ENCODE peak calls at places on chromosome 6, in eight cellular contexts. One of them, this sample, is unnamed. For H3K9me3 and H3K27me3, the result is how much of the 10 kb centered on the place peaks cover.

GRCh38 chr6:169804427-169804826 is 53.0 kb downstream of the ERMARD start:
- DNase-seq in SJSA1: no peak
- DNase-seq in Karpas-422: no peak
- DNase-seq in PC-9: no peak
- DNase-seq in body of pancreas: no peak
- DNase-seq in CD8-positive, alpha-beta memory T cell: no peak
- DNase-seq in heart right ventricle: no peak
- DNase-seq in astrocyte: no peak
- DNase-seq in this sample: no peak

GRCh38 chr6:37897819-37898534 is 78.5 kb downstream of the ZFAND3 start:
- DNase-seq in SJSA1: no peak
- DNase-seq in Karpas-422: no peak
- DNase-seq in PC-9: no peak
- DNase-seq in body of pancreas: no peak
- DNase-seq in CD8-positive, alpha-beta memory T cell: no peak
- DNase-seq in heart right ventricle: no peak
- DNase-seq in astrocyte: no peak
- DNase-seq in this sample: no peak

GRCh38 chr6:149887343-149887742 is 10.6 kb downstream of the RAET1E start:
- DNase-seq in SJSA1: no peak
- DNase-seq in Karpas-422: no peak
- DNase-seq in PC-9: peak
- DNase-seq in body of pancreas: no peak
- DNase-seq in CD8-positive, alpha-beta memory T cell: no peak
- DNase-seq in heart right ventricle: no peak
- DNase-seq in astrocyte: peak
- DNase-seq in this sample: peak

GRCh38 chr6:151112130-151112529 is 127.6 kb upstream of the AKAP12 start:
- DNase-seq in SJSA1: no peak
- DNase-seq in Karpas-422: no peak
- DNase-seq in PC-9: no peak
- DNase-seq in body of pancreas: no peak
- DNase-seq in CD8-positive, alpha-beta memory T cell: no peak
- DNase-seq in heart right ventricle: no peak
- DNase-seq in astrocyte: no peak
- DNase-seq in this sample: no peak

GRCh38 chr6:132490024-132490423 is 22.9 kb downstream of the STX7 start:
- DNase-seq in SJSA1: no peak
- DNase-seq in Karpas-422: peak
- DNase-seq in PC-9: no peak
- DNase-seq in body of pancreas: no peak
- DNase-seq in CD8-positive, alpha-beta memory T cell: no peak
- DNase-seq in heart right ventricle: peak
- DNase-seq in astrocyte: no peak
- DNase-seq in this sample: no peak

GRCh38 chr6:37819802-37820712 is 530 bp downstream of the ZFAND3 start:
- DNase-seq in SJSA1: peak
- DNase-seq in Karpas-422: no peak
- DNase-seq in PC-9: peak
- DNase-seq in body of pancreas: peak
- DNase-seq in CD8-positive, alpha-beta memory T cell: peak
- DNase-seq in heart right ventricle: peak
- DNase-seq in astrocyte: peak
- DNase-seq in this sample: peak

GRCh38 chr6:80789912-80790635 is 683.6 kb downstream of the BCKDHB start:
- DNase-seq in SJSA1: no peak
- DNase-seq in Karpas-422: no peak
- DNase-seq in PC-9: peak
- DNase-seq in body of pancreas: no peak
- DNase-seq in CD8-positive, alpha-beta memory T cell: no peak
- DNase-seq in heart right ventricle: no peak
- DNase-seq in astrocyte: no peak
- DNase-seq in this sample: no peak

GRCh38 chr6:23526519-23526918 is 599.5 kb upstream of the NRSN1 start:
- DNase-seq in SJSA1: no peak
- DNase-seq in Karpas-422: no peak
- DNase-seq in PC-9: no peak
- DNase-seq in body of pancreas: no peak
- DNase-seq in CD8-positive, alpha-beta memory T cell: no peak
- DNase-seq in heart right ventricle: no peak
- DNase-seq in astrocyte: no peak
- DNase-seq in this sample: no peak

GRCh38 chr6:358432-358831 is 33.1 kb upstream of the IRF4 start:
- DNase-seq in SJSA1: no peak
- DNase-seq in Karpas-422: no peak
- DNase-seq in PC-9: no peak
- DNase-seq in body of pancreas: no peak
- DNase-seq in CD8-positive, alpha-beta memory T cell: no peak
- DNase-seq in heart right ventricle: no peak
- DNase-seq in astrocyte: no peak
- DNase-seq in this sample: no peak

GRCh38 chr6:358847-359246 is 32.7 kb upstream of the IRF4 start:
- DNase-seq in SJSA1: no peak
- DNase-seq in Karpas-422: no peak
- DNase-seq in PC-9: no peak
- DNase-seq in body of pancreas: no peak
- DNase-seq in CD8-positive, alpha-beta memory T cell: no peak
- DNase-seq in heart right ventricle: no peak
- DNase-seq in astrocyte: no peak
- DNase-seq in this sample: no peak

GRCh38 chr6:360791-361373 is 30.7 kb upstream of the IRF4 start:
- DNase-seq in SJSA1: no peak
- DNase-seq in Karpas-422: no peak
- DNase-seq in PC-9: no peak
- DNase-seq in body of pancreas: no peak
- DNase-seq in CD8-positive, alpha-beta memory T cell: no peak
- DNase-seq in heart right ventricle: no peak
- DNase-seq in astrocyte: no peak
- DNase-seq in this sample: no peak

GRCh38 chr6:357791-358341 is 33.7 kb upstream of the IRF4 start:
- DNase-seq in SJSA1: no peak
- DNase-seq in Karpas-422: no peak
- DNase-seq in PC-9: no peak
- DNase-seq in body of pancreas: no peak
- DNase-seq in CD8-positive, alpha-beta memory T cell: no peak
- DNase-seq in heart right ventricle: no peak
- DNase-seq in astrocyte: no peak
- DNase-seq in this sample: no peak

DNA sequence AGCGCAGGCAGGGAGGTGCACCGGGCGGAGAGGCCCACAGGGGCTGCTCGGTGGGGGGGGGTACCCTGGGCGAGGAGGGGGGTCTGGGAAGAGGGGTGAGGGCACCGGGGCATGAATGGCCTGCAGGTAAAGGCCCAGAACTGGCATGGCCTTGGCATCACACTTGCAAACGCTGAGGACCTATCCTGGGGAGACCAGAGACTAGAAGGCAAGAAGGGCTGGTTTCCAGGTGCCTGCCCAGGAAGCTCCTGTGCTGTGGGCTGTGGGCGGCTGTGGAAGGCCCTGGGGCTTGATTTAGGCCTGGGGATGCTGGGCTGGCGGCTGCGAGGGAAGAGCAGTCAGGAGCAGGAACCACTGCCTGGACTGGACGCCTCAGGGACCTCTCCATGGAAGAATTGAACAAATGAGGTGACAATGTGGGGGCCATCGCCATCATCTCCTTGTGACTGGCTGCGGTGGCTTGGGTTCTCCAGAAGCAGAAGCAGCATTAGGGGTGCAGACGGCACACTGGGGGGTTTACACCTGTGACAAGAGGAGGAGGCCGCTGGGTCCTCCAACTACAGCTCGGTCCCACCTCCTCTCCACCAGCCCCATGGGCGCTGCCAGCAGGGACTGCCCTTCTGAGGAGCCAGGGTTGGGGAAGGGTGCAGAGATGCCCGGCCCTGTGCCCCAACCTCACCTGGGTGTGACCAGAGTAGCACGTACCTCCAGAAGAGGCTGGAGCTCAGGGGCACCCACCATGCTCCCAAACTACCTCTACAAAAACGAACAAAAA is 32.1 kb upstream of the IRF4 start:
- DNase-seq in SJSA1: no peak
- DNase-seq in Karpas-422: no peak
- DNase-seq in PC-9: no peak
- DNase-seq in body of pancreas: no peak
- DNase-seq in CD8-positive, alpha-beta memory T cell: no peak
- DNase-seq in heart right ventricle: no peak
- DNase-seq in astrocyte: no peak
- DNase-seq in this sample: no peak
- H3K9me3 ChIP-seq in SJSA1: under half
- H3K9me3 ChIP-seq in Karpas-422: under half
- H3K9me3 ChIP-seq in PC-9: under half
- H3K9me3 ChIP-seq in body of pancreas: under half
- H3K9me3 ChIP-seq in CD8-positive, alpha-beta memory T cell: under half
- H3K9me3 ChIP-seq in heart right ventricle: under half
- H3K9me3 ChIP-seq in astrocyte: under half
- H3K9me3 ChIP-seq in this sample: under half

DNA sequence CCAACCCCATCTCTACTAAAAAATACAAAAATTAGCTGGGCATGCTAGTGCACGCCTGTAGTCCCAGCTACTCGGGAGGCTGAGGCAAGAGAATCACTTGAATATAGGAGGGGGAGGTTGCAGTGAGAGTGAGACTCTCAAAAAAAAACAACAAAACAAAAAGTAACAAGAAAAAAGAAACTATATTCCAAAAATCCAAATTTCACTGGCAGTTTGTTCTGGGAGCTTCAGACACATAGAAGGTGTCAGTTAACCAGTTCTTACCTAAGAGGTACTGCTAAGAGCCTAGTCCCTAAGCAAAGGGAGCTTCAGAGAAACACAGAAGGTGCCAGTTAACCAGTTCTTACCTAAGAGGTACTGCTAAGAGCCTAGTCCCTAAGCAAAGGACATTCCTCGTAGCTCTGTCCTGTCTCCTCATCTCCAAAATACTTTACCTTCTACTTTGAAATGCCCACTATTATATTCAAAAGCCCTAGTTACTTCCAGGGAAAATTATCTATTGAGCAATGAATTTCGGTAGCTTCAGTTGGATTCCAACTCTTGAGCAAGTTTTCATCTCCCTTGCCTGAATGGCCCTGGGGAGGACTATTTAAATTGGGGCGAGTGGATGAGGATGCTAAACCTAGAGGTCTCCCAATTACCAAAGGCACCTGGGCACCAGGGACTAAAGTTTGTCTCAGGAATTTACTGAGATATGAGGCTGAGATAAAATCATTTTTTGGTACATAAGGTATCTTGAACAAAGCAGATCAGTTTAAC is 41.0 kb downstream of the HFE start:
- DNase-seq in SJSA1: no peak
- DNase-seq in Karpas-422: no peak
- DNase-seq in PC-9: no peak
- DNase-seq in body of pancreas: no peak
- DNase-seq in CD8-positive, alpha-beta memory T cell: no peak
- DNase-seq in heart right ventricle: no peak
- DNase-seq in astrocyte: no peak
- DNase-seq in this sample: no peak
- H3K4me3 ChIP-seq in SJSA1: no peak
- H3K4me3 ChIP-seq in Karpas-422: no peak
- H3K4me3 ChIP-seq in PC-9: no peak
- H3K4me3 ChIP-seq in body of pancreas: no peak
- H3K4me3 ChIP-seq in CD8-positive, alpha-beta memory T cell: peak
- H3K4me3 ChIP-seq in heart right ventricle: peak
- H3K4me3 ChIP-seq in astrocyte: no peak
- H3K4me3 ChIP-seq in this sample: no peak

DNA sequence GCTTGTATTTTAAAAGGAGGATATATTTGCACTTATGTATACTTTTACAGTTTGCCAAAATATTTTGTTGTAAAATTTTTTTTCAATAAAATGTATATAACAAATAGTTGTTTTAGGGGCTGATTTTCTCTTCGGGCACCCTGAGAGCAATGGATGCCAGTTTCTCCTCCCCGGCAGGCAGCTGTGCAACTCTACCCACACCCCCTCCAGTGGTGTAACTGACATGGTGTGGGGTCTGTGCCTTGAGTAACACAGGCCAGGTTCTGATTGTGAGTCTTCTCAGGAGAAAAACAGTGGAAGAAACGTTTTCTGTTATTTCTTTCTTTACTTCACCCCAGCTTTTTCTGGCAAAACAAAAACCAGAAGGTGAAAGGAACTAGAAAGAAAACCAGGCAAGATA is 6.1 kb downstream of the FOXF2 start:
- DNase-seq in SJSA1: peak
- DNase-seq in Karpas-422: no peak
- DNase-seq in PC-9: no peak
- DNase-seq in body of pancreas: no peak
- DNase-seq in CD8-positive, alpha-beta memory T cell: no peak
- DNase-seq in heart right ventricle: no peak
- DNase-seq in astrocyte: no peak
- DNase-seq in this sample: no peak
- H3K27me3 ChIP-seq in SJSA1: under half
- H3K27me3 ChIP-seq in Karpas-422: under half
- H3K27me3 ChIP-seq in PC-9: under half
- H3K27me3 ChIP-seq in body of pancreas: under half
- H3K27me3 ChIP-seq in CD8-positive, alpha-beta memory T cell: under half
- H3K27me3 ChIP-seq in heart right ventricle: half or more
- H3K27me3 ChIP-seq in astrocyte: half or more
- H3K27me3 ChIP-seq in this sample: under half

GRCh38 chr6:148671952-148672351 is 74.9 kb upstream of the UST start:
- DNase-seq in SJSA1: no peak
- DNase-seq in Karpas-422: no peak
- DNase-seq in PC-9: no peak
- DNase-seq in body of pancreas: no peak
- DNase-seq in CD8-positive, alpha-beta memory T cell: no peak
- DNase-seq in heart right ventricle: no peak
- DNase-seq in astrocyte: no peak
- DNase-seq in this sample: no peak

GRCh38 chr6:148667395-148667794 is 79.4 kb upstream of the UST start:
- DNase-seq in SJSA1: no peak
- DNase-seq in Karpas-422: no peak
- DNase-seq in PC-9: no peak
- DNase-seq in body of pancreas: no peak
- DNase-seq in CD8-positive, alpha-beta memory T cell: no peak
- DNase-seq in heart right ventricle: no peak
- DNase-seq in astrocyte: no peak
- DNase-seq in this sample: no peak

DNA sequence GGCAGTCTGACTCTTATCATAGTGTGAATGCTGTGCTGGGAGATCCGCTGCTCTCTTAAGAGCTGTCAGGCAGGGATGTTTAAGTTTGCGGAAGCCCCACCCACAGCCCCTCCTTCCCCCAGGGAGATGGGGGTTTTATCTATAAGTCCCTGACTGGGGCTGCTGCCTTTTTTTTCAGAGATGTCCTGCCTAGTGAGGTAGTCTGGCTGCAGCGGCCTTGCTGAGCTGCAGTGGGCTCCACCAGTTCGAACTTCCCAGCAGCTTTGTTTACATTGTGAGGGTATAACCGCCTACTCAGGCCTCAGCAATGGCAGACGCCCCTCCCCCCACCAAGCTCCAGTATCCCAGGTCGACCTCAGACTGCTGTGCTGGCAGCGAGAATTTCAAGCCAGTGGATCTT is 75.7 kb upstream of the UST start:
- DNase-seq in SJSA1: no peak
- DNase-seq in Karpas-422: no peak
- DNase-seq in PC-9: no peak
- DNase-seq in body of pancreas: no peak
- DNase-seq in CD8-positive, alpha-beta memory T cell: no peak
- DNase-seq in heart right ventricle: no peak
- DNase-seq in astrocyte: no peak
- DNase-seq in this sample: no peak
- H3K9me3 ChIP-seq in SJSA1: under half
- H3K9me3 ChIP-seq in Karpas-422: under half
- H3K9me3 ChIP-seq in PC-9: under half
- H3K9me3 ChIP-seq in body of pancreas: under half
- H3K9me3 ChIP-seq in CD8-positive, alpha-beta memory T cell: under half
- H3K9me3 ChIP-seq in heart right ventricle: half or more
- H3K9me3 ChIP-seq in astrocyte: under half
- H3K9me3 ChIP-seq in this sample: under half

GRCh38 chr6:56691201-56691595 is 48.5 kb upstream of the DST start:
- DNase-seq in SJSA1: no peak
- DNase-seq in Karpas-422: no peak
- DNase-seq in PC-9: no peak
- DNase-seq in body of pancreas: no peak
- DNase-seq in CD8-positive, alpha-beta memory T cell: no peak
- DNase-seq in heart right ventricle: no peak
- DNase-seq in astrocyte: peak
- DNase-seq in this sample: no peak
- H3K4me3 ChIP-seq in SJSA1: peak
- H3K4me3 ChIP-seq in Karpas-422: no peak
- H3K4me3 ChIP-seq in PC-9: no peak
- H3K4me3 ChIP-seq in body of pancreas: no peak
- H3K4me3 ChIP-seq in CD8-positive, alpha-beta memory T cell: no peak
- H3K4me3 ChIP-seq in heart right ventricle: peak
- H3K4me3 ChIP-seq in astrocyte: no peak
- H3K4me3 ChIP-seq in this sample: peak